ENCODE peak calls at places on chromosome 5, in four cellular contexts. V is GM12878, L is HepG2, X is HEK293T. C is an unnamed sample.

GRCh38 chr5:143826909-143827514 is 15.1 kb downstream of the HMHB1 start:
- DNase-seq in V (peak), L (no peak), X (no peak), C (no peak)

GRCh38 chr5:133596049-133596448 is 16.3 kb downstream of the FSTL4 start:
- DNase-seq in V (no peak), L (no peak), X (no peak), C (no peak)

GRCh38 chr5:139061856-139062255 is 136.3 kb downstream of the SIL1 start:
- DNase-seq in V (no peak), L (no peak), X (no peak), C (no peak)

GRCh38 chr5:73454379-73455036 is 5.9 kb upstream of the FOXD1 start:
- DNase-seq in V (no peak), L (peak), X (peak), C (peak)

GRCh38 chr5:154285661-154286408 is 95.3 kb downstream of the GALNT10 start:
- DNase-seq in V (no peak), L (peak), X (no peak), C (no peak)

GRCh38 chr5:79511945-79512493 is 1.9 kb downstream of the HOMER1 start:
- DNase-seq in V (no peak), L (no peak), X (no peak), C (no peak)

GRCh38 chr5:37308796-37309195 is 59.6 kb upstream of the CPLANE1 start:
- DNase-seq in V (no peak), L (no peak), X (no peak), C (no peak)

GRCh38 chr5:84181093-84181492 is 203.6 kb downstream of the EDIL3 start:
- DNase-seq in V (no peak), L (no peak), X (no peak), C (no peak)

GRCh38 chr5:23208959-23209431 is 298.4 kb upstream of the PRDM9 start:
- DNase-seq in V (peak), L (peak), X (peak), C (peak)

GRCh38 chr5:53545744-53546143 is 14.7 kb upstream of the NDUFS4 start:
- DNase-seq in V (no peak), L (no peak), X (no peak), C (no peak)

GRCh38 chr5:75734913-75735789 is 17.9 kb upstream of the POC5 start:
- DNase-seq in V (peak), L (peak), X (peak), C (peak)

GRCh38 chr5:140106101-140106500 is 7.8 kb upstream of the PURA start:
- DNase-seq in V (no peak), L (no peak), X (no peak), C (no peak)

GRCh38 chr5:76790632-76791290 is 28.1 kb upstream of the F2RL1 start:
- DNase-seq in V (no peak), L (peak), X (no peak), C (no peak)
- TF ChIP-seq FOXM1 in V (peak), L (no peak), X (no peak), C (no peak)

GRCh38 chr5:65290677-65291076 is 191.0 kb downstream of the ADAMTS6 start:
- DNase-seq in V (no peak), L (no peak), X (no peak), C (no peak)
- TF ChIP-seq SP1 in V (no peak), L (no peak), X (no peak), C (no peak)

GRCh38 chr5:81552844-81553569 is 159.1 kb upstream of the ACOT12 start:
- DNase-seq in V (no peak), L (no peak), X (no peak), C (peak)
- TF ChIP-seq FOXM1 in V (no peak), L (no peak), X (no peak), C (no peak)

GRCh38 chr5:135308245-135308644 is 90.8 kb downstream of the MACROH2A1 start:
- DNase-seq in V (no peak), L (no peak), X (no peak), C (no peak)

GRCh38 chr5:135309391-135310327 is 89.4 kb downstream of the MACROH2A1 start:
- DNase-seq in V (no peak), L (no peak), X (no peak), C (no peak)

GRCh38 chr5:135312255-135312935 is 86.6 kb downstream of the MACROH2A1 start:
- DNase-seq in V (no peak), L (no peak), X (no peak), C (no peak)

GRCh38 chr5:135308752-135309151 is 90.3 kb downstream of the MACROH2A1 start:
- DNase-seq in V (no peak), L (peak), X (no peak), C (no peak)

DNA sequence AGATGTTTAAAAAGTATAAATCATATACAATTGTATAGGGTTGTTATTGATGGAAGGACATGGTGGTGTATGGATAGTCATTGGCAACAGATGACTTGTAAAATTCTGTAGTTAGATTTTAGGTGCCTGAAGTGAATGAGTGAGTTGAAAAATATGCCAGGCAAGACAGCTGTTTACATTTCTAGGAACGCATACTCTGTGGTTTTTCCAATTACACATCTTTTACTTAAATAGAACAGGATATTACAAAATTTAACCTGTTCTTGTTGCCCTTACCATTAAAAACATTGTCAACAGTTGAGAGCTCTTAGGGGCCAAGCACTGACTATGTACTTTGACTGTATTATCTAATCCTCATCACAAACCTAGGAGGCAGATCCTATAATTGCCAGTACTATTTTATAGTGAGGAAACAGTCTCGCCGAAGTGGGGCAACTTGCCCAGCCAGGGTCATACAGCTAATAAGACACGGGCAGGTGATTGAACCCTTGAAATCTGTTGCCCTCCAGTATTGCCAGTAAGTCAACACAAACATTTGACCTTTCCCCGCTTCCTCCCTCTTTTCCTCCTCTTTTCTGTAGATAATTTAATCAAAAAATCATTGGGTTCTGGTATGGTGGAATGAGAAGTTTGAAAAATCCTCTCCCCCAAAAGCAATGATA is 88.6 kb downstream of the MACROH2A1 start:
- DNase-seq in V (no peak), L (no peak), X (no peak), C (no peak)
- TF ChIP-seq SP1 in V (no peak), L (no peak), X (no peak), C (no peak)

GRCh38 chr5:160539431-160539830 is 117.8 kb downstream of the PTTG1 start:
- DNase-seq in V (no peak), L (no peak), X (no peak), C (no peak)
- TF ChIP-seq FOXM1 in V (no peak), L (no peak), X (no peak), C (no peak)

GRCh38 chr5:113242481-113243348 is 192.1 kb downstream of the TSSK1B start:
- DNase-seq in V (no peak), L (no peak), X (no peak), C (no peak)
- TF ChIP-seq SP1 in V (no peak), L (no peak), X (no peak), C (no peak)

C was measured in K562.